ENCODE peak calls at places on chromosomes 4 and X, in five cellular contexts. K, H, E, G and R are unnamed samples.
A peak's percentile ranks its signal among the peaks of the same experiment; 100 is the strongest.

GRCh38 chrX:134246282-134246681 is 9.3 kb downstream of the CCDC160 start:
- DNase-seq in K (peak; percentile 49), G (no peak), E (no peak), H (no peak), R (no peak)

GRCh38 chr4:174873931-174874330 is 44.2 kb upstream of the ADAM29 start:
- DNase-seq in K (peak; percentile 41), H (no peak), E (no peak), G (no peak), R (no peak)

GRCh38 chrX:42751573-42751972 is 26.4 kb downstream of the PPP1R2C start:
- DNase-seq in K (no peak), E (no peak), H (no peak), G (no peak), R (no peak)

GRCh38 chrX:40065291-40066046 is 32.3 kb downstream of the BCOR start:
- DNase-seq in K (no peak), E (no peak), G (no peak), H (no peak), R (no peak)

GRCh38 chr4:61572160-61572559 is 372.0 kb downstream of the ADGRL3 start:
- DNase-seq in E (no peak), K (no peak), G (no peak), H (no peak), R (no peak)

GRCh38 chr4:168558587-168558986 is 61.7 kb downstream of the PALLD start:
- DNase-seq in H (no peak), K (no peak), E (no peak), G (no peak), R (no peak)

GRCh38 chr4:86846921-86847320 is 2.3 kb downstream of the SLC10A6 start:
- DNase-seq in G (no peak), E (no peak), K (no peak), H (no peak), R (no peak)

GRCh38 chr4:96108146-96108545 is 268.3 kb downstream of the PDHA2 start:
- DNase-seq in H (no peak), G (no peak), K (no peak), E (no peak), R (no peak)

GRCh38 chr4:8640816-8641215 is 48.3 kb downstream of the CPZ start:
- DNase-seq in E (no peak), G (no peak), H (no peak), K (no peak), R (peak; percentile 11)

GRCh38 chr4:82515705-82516104 is 46.1 kb downstream of the TMEM150C start:
- DNase-seq in E (peak; percentile 5), H (no peak), K (no peak), G (peak; percentile 74), R (no peak)

GRCh38 chr4:30056016-30056415 is 664.2 kb upstream of the PCDH7 start:
- DNase-seq in G (no peak), K (peak; percentile 58), H (no peak), E (no peak), R (no peak)

GRCh38 chrX:115650916-115651315 is 89.9 kb downstream of the PLS3 start:
- DNase-seq in H (no peak), E (no peak), K (peak; percentile 74), G (peak; percentile 15), R (no peak)

GRCh38 chr4:122739174-122739573 is 6.7 kb downstream of the BBS12 start:
- DNase-seq in H (no peak), G (no peak), K (no peak), E (no peak), R (no peak)

GRCh38 chr4:176814770-176815169 is 22.0 kb upstream of the VEGFC start:
- DNase-seq in K (no peak), H (no peak), G (no peak), E (no peak), R (no peak)

GRCh38 chr4:76504613-76505465 is 69.8 kb downstream of the SHROOM3 start:
- DNase-seq in E (no peak), H (peak; percentile 14), K (peak; percentile 53), G (no peak), R (no peak)

GRCh38 chr4:159770398-159770797 is 667.5 kb downstream of the RAPGEF2 start:
- DNase-seq in K (no peak), H (no peak), G (no peak), E (no peak), R (no peak)

GRCh38 chr4:56271121-56271520 is 116.2 kb downstream of the AASDH start:
- DNase-seq in K (no peak), H (no peak), G (no peak), E (no peak), R (no peak)

GRCh38 chr4:186725422-186726149 is 1.9 kb upstream of the FAT1 start:
- DNase-seq in G (peak; percentile 73), H (no peak), E (peak; percentile 72), K (peak; percentile 86), R (peak; percentile 76)

GRCh38 chr4:72951628-72952027 is 117.9 kb downstream of the COX18 start:
- DNase-seq in G (no peak), K (no peak), H (no peak), E (no peak), R (no peak)

GRCh38 chr4:40731792-40732245 is 17.9 kb upstream of the NSUN7 start:
- DNase-seq in E (peak; percentile 61), K (no peak), G (peak; percentile 60), H (no peak), R (peak; percentile 59)

GRCh38 chr4:26715636-26716242 is 131.9 kb downstream of the TBC1D19 start:
- DNase-seq in G (no peak), H (no peak), E (no peak), K (no peak), R (no peak)

GRCh38 chrX:129980540-129981206 is 1.8 kb upstream of the BCORL1 start:
- DNase-seq in G (peak; percentile 53), K (peak; percentile 75), E (peak; percentile 64), H (no peak), R (peak; percentile 63)

GRCh38 chr4:64756016-64756415 is 346.8 kb upstream of the TECRL start:
- DNase-seq in H (no peak), E (no peak), K (no peak), G (no peak), R (no peak)

GRCh38 chr4:94375364-94375763 is 32.7 kb upstream of the HPGDS start:
- DNase-seq in K (no peak), H (no peak), G (no peak), E (no peak), R (no peak)

GRCh38 chr4:52588771-52589591 is 70.1 kb downstream of the USP46 start:
- DNase-seq in G (no peak), H (peak; percentile 2), E (no peak), K (no peak), R (no peak)

GRCh38 chr4:72909461-72909860 is 160.1 kb downstream of the COX18 start:
- DNase-seq in K (peak; percentile 52), H (no peak), E (peak; percentile 11), G (no peak), R (no peak)

GRCh38 chr4:3417448-3417847 is 24.3 kb upstream of the HGFAC start:
- DNase-seq in H (no peak), K (no peak), G (no peak), E (no peak), R (peak; percentile 36)
- H3K27ac ChIP-seq in H (no peak overlapping the region), K (no peak overlapping the region), G (no peak overlapping the region), E (no peak overlapping the region), R (no peak overlapping the region)

DNA sequence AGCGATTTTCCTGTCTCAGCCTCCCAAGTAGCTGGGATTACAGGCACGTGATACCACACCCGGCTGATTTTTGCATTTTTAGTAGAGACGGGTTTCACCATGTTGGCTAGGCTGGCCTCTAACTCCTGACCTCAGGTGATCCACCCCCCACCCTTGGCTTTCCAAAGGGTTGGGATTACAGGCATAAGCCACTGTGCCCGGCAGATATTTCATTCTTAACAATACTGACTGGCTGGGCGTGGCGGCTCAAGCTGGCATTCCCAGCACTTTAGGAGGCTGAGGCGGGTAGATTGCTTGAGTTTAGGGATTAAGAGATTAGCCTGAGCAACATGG is 1.3 kb downstream of the PQBP1 start:
- DNase-seq in H (no peak), K (no peak), E (no peak), G (no peak), R (no peak)
- H3K36me3 ChIP-seq in H (peaks cover 3% of the 10 kb centered on the region), K (no peaks in the 10 kb centered on the region), E (peaks cover 5% of the 10 kb centered on the region), G (no peaks in the 10 kb centered on the region), R (peaks cover 36% of the 10 kb centered on the region)

DNA sequence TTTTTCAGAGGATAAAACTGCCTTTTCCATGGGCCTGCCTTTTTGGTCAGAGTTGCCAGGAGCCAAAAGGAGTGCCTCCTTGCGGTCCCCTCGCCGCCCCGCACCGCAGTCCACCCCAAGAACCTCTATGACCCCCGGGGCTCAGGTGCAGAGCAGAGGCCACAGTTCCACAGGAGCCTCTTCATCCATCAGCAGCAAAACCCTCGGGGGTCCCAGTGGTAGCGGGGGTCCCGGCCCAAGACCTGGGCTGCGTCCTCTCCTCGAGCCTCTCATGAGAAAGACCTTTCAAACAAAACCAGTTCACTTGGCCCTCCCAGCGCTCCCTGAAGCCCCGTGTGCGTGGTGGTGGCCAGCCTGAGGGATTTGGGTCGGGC is 16.8 kb downstream of the ZFYVE28 start:
- DNase-seq in H (no peak), G (no peak), K (no peak), E (no peak), R (no peak)
- H3K27ac ChIP-seq in H (peak overlapping the region; percentile 33), G (no peak overlapping the region), K (no peak overlapping the region), E (no peak overlapping the region), R (no peak overlapping the region)

GRCh38 chr4:6938237-6938636 is 28.6 kb downstream of the TBC1D14 start:
- DNase-seq in E (no peak), H (no peak), G (peak; percentile 42), K (no peak), R (peak; percentile 75)

GRCh38 chr4:6933691-6934430 is 24.2 kb downstream of the TBC1D14 start:
- DNase-seq in E (no peak), K (no peak), H (no peak), G (no peak), R (no peak)

GRCh38 chr4:6937201-6937600 is 27.6 kb downstream of the TBC1D14 start:
- DNase-seq in G (no peak), K (no peak), E (no peak), H (no peak), R (no peak)

GRCh38 chr4:6937748-6938147 is 28.1 kb downstream of the TBC1D14 start:
- DNase-seq in H (no peak), G (no peak), K (no peak), E (no peak), R (no peak)

DNA sequence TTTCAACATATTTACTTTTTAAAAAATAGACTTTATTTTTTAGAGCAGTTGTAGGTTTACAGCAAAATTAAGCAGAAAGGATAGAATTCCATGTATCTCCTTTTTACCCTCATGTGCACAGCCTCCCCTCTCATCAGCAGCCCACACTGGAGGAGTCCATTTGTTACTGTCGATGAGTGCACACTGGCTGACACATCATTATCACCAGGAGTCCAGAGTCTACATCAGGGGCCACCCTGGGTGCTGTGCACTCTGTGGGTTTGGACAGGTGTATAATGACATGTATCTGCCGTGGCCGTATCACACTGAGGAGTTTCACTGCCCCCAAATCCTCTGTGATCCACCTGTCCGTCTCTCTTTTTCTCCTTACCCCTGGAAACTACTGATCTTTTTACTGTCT is 26.3 kb downstream of the TBC1D14 start:
- DNase-seq in G (no peak), E (no peak), H (no peak), K (no peak), R (no peak)
- H3K36me3 ChIP-seq in G (no peaks in the 10 kb centered on the region), E (no peaks in the 10 kb centered on the region), H (peaks cover 6% of the 10 kb centered on the region), K (no peaks in the 10 kb centered on the region), R (no peaks in the 10 kb centered on the region)

DNA sequence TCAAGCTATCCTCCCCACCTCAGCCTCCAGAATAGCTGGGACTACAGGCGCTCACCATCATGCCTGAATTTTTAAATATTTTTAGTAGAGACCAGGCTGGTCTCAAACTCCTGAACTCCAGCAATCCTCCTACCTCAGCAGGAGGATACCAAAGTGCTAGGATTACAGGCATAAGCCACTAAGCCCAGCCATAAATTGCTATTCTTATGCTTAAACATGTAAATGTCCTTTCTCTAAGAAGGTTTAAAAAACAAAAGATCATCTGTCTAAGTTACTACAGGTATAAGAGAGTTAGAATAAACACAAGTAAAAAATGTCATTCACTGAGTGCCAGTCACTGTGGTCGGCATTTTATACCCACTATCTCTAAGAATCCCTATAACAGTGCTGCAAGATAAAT is 28.3 kb downstream of the PRMT9 start:
- DNase-seq in G (no peak), H (no peak), K (no peak), E (no peak), R (no peak)
- H3K27ac ChIP-seq in G (no peak overlapping the region), H (no peak overlapping the region), K (no peak overlapping the region), E (no peak overlapping the region), R (no peak overlapping the region)